ENCODE peak calls at places on chromosomes 3 and 15, in nine cellular contexts. One of them, this sample, is unnamed.

GRCh38 chr3:30131171-30131570 is 475.2 kb upstream of the TGFBR2 start:
- DNase-seq in cardiac fibroblast: no peak
- DNase-seq in GM12865: no peak
- DNase-seq in A549: no peak
- DNase-seq in WERI-Rb-1: no peak
- DNase-seq in fibroblast of pulmonary artery: no peak
- DNase-seq in transverse colon: no peak
- DNase-seq in endodermal cell: no peak
- DNase-seq in heart right ventricle: no peak
- DNase-seq in this sample: no peak

GRCh38 chr3:59575113-59576001 is 525.5 kb upstream of the CFAP20DC start:
- DNase-seq in endodermal cell: peak; percentile 96
- DNase-seq in GM12865: peak; percentile 83
- DNase-seq in WERI-Rb-1: peak; percentile 90
- DNase-seq in cardiac fibroblast: peak; percentile 77
- DNase-seq in A549: peak; percentile 64
- DNase-seq in transverse colon: peak; percentile 88
- DNase-seq in heart right ventricle: peak; percentile 84
- DNase-seq in fibroblast of pulmonary artery: peak; percentile 76
- DNase-seq in this sample: peak; percentile 51

GRCh38 chr15:85689729-85690128 is 105.0 kb downstream of the KLHL25 start:
- DNase-seq in heart right ventricle: no peak
- DNase-seq in endodermal cell: peak; percentile 72
- DNase-seq in A549: no peak
- DNase-seq in fibroblast of pulmonary artery: peak; percentile 84
- DNase-seq in WERI-Rb-1: no peak
- DNase-seq in GM12865: peak; percentile 94
- DNase-seq in cardiac fibroblast: peak; percentile 74
- DNase-seq in transverse colon: peak; percentile 56
- DNase-seq in this sample: peak; percentile 31

GRCh38 chr3:98788651-98789050 is 25.5 kb downstream of the ST3GAL6 start:
- DNase-seq in endodermal cell: no peak
- DNase-seq in fibroblast of pulmonary artery: no peak
- DNase-seq in cardiac fibroblast: no peak
- DNase-seq in transverse colon: no peak
- DNase-seq in WERI-Rb-1: no peak
- DNase-seq in heart right ventricle: peak; percentile 26
- DNase-seq in GM12865: no peak
- DNase-seq in A549: no peak
- DNase-seq in this sample: no peak

GRCh38 chr3:171309906-171310359 is 150.3 kb downstream of the TNIK start:
- DNase-seq in A549: peak; percentile 3
- DNase-seq in cardiac fibroblast: peak; percentile 79
- DNase-seq in WERI-Rb-1: no peak
- DNase-seq in heart right ventricle: no peak
- DNase-seq in fibroblast of pulmonary artery: peak; percentile 76
- DNase-seq in GM12865: peak; percentile 48
- DNase-seq in transverse colon: no peak
- DNase-seq in endodermal cell: no peak
- DNase-seq in this sample: peak; percentile 14

GRCh38 chr3:49906004-49906860 is 2.6 kb upstream of the MST1R start:
- DNase-seq in A549: peak; percentile 55
- DNase-seq in WERI-Rb-1: peak; percentile 82
- DNase-seq in heart right ventricle: peak; percentile 49
- DNase-seq in endodermal cell: peak; percentile 87
- DNase-seq in fibroblast of pulmonary artery: peak; percentile 49
- DNase-seq in transverse colon: peak; percentile 87
- DNase-seq in cardiac fibroblast: peak; percentile 50
- DNase-seq in GM12865: peak; percentile 66
- DNase-seq in this sample: no peak

GRCh38 chr3:24389108-24390090 is 105.3 kb downstream of the THRB start:
- DNase-seq in cardiac fibroblast: no peak
- DNase-seq in GM12865: no peak
- DNase-seq in WERI-Rb-1: no peak
- DNase-seq in fibroblast of pulmonary artery: no peak
- DNase-seq in heart right ventricle: no peak
- DNase-seq in A549: no peak
- DNase-seq in endodermal cell: no peak
- DNase-seq in transverse colon: no peak
- DNase-seq in this sample: no peak

GRCh38 chr3:94417963-94418455 is 355.1 kb downstream of the NSUN3 start:
- DNase-seq in transverse colon: no peak
- DNase-seq in endodermal cell: no peak
- DNase-seq in A549: no peak
- DNase-seq in GM12865: no peak
- DNase-seq in WERI-Rb-1: no peak
- DNase-seq in heart right ventricle: no peak
- DNase-seq in fibroblast of pulmonary artery: no peak
- DNase-seq in cardiac fibroblast: no peak
- DNase-seq in this sample: no peak

DNA sequence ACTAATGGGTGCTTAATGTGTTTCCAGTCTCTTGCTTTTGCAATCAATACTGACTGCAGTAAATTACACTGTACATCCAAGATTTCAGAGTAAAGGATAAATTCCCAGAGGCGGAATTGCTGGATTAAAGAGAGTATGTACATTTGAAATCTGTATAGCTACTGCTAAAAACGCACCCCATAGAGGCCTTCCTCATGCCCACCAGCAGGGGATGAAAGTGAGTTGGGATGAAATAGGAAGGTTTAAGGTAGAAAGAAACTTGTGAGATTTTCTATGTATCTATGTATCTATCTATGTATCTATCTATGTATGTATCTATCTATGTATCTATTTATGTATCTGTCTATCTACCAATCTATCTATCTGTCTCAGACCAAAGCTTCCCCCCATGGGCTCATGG is 28.4 kb downstream of the TMEM44 start:
- DNase-seq in cardiac fibroblast: no peak
- DNase-seq in endodermal cell: no peak
- DNase-seq in A549: no peak
- DNase-seq in GM12865: no peak
- DNase-seq in fibroblast of pulmonary artery: peak; percentile 32
- DNase-seq in WERI-Rb-1: no peak
- DNase-seq in transverse colon: no peak
- DNase-seq in heart right ventricle: no peak
- DNase-seq in this sample: no peak
- H3K4me3 ChIP-seq in cardiac fibroblast: no peak overlapping the region
- H3K4me3 ChIP-seq in endodermal cell: no peak overlapping the region
- H3K4me3 ChIP-seq in A549: no peak overlapping the region
- H3K4me3 ChIP-seq in GM12865: no peak overlapping the region
- H3K4me3 ChIP-seq in fibroblast of pulmonary artery: no peak overlapping the region
- H3K4me3 ChIP-seq in WERI-Rb-1: no peak overlapping the region
- H3K4me3 ChIP-seq in transverse colon: no peak overlapping the region
- H3K4me3 ChIP-seq in heart right ventricle: no peak overlapping the region
- H3K4me3 ChIP-seq in this sample: no peak overlapping the region

GRCh38 chr15:45635191-45635638 is 386 bp downstream of the SQOR start:
- DNase-seq in WERI-Rb-1: no peak
- DNase-seq in cardiac fibroblast: no peak
- DNase-seq in GM12865: peak; percentile 82
- DNase-seq in A549: peak; percentile 59
- DNase-seq in fibroblast of pulmonary artery: peak; percentile 18
- DNase-seq in heart right ventricle: peak; percentile 71
- DNase-seq in transverse colon: peak; percentile 82
- DNase-seq in endodermal cell: no peak
- DNase-seq in this sample: no peak

GRCh38 chr15:45634442-45635190 is at the start of gene SQOR:
- DNase-seq in GM12865: peak; percentile 93
- DNase-seq in cardiac fibroblast: peak; percentile 83
- DNase-seq in transverse colon: peak; percentile 93
- DNase-seq in WERI-Rb-1: no peak
- DNase-seq in A549: peak; percentile 86
- DNase-seq in endodermal cell: peak; percentile 85
- DNase-seq in fibroblast of pulmonary artery: peak; percentile 72
- DNase-seq in heart right ventricle: peak; percentile 86
- DNase-seq in this sample: no peak

GRCh38 chr15:45631831-45632230 is 3.0 kb upstream of the SQOR start:
- DNase-seq in transverse colon: no peak
- DNase-seq in A549: no peak
- DNase-seq in GM12865: no peak
- DNase-seq in fibroblast of pulmonary artery: peak; percentile 40
- DNase-seq in endodermal cell: no peak
- DNase-seq in heart right ventricle: no peak
- DNase-seq in WERI-Rb-1: no peak
- DNase-seq in cardiac fibroblast: peak; percentile 68
- DNase-seq in this sample: no peak

GRCh38 chr15:45628136-45628535 is 6.7 kb upstream of the SQOR start:
- DNase-seq in endodermal cell: no peak
- DNase-seq in transverse colon: no peak
- DNase-seq in WERI-Rb-1: no peak
- DNase-seq in fibroblast of pulmonary artery: no peak
- DNase-seq in heart right ventricle: no peak
- DNase-seq in cardiac fibroblast: no peak
- DNase-seq in GM12865: no peak
- DNase-seq in A549: no peak
- DNase-seq in this sample: no peak

GRCh38 chr15:45630958-45631691 is 3.7 kb upstream of the SQOR start:
- DNase-seq in transverse colon: peak; percentile 46
- DNase-seq in heart right ventricle: no peak
- DNase-seq in A549: peak; percentile 48
- DNase-seq in WERI-Rb-1: no peak
- DNase-seq in endodermal cell: no peak
- DNase-seq in fibroblast of pulmonary artery: peak; percentile 73
- DNase-seq in GM12865: peak; percentile 18
- DNase-seq in cardiac fibroblast: peak; percentile 94
- DNase-seq in this sample: no peak
- H3K4me3 ChIP-seq in transverse colon: no peak overlapping the region
- H3K4me3 ChIP-seq in heart right ventricle: no peak overlapping the region
- H3K4me3 ChIP-seq in A549: no peak overlapping the region
- H3K4me3 ChIP-seq in WERI-Rb-1: no peak overlapping the region
- H3K4me3 ChIP-seq in endodermal cell: no peak overlapping the region
- H3K4me3 ChIP-seq in fibroblast of pulmonary artery: peak overlapping the region; percentile 32
- H3K4me3 ChIP-seq in GM12865: no peak overlapping the region
- H3K4me3 ChIP-seq in cardiac fibroblast: peak overlapping the region; percentile 19
- H3K4me3 ChIP-seq in this sample: peak overlapping the region; percentile 23

GRCh38 chr3:44184319-44184953 is 57.2 kb upstream of the TOPAZ1 start:
- DNase-seq in cardiac fibroblast: no peak
- DNase-seq in GM12865: peak; percentile 19
- DNase-seq in endodermal cell: peak; percentile 52
- DNase-seq in fibroblast of pulmonary artery: no peak
- DNase-seq in transverse colon: peak; percentile 49
- DNase-seq in WERI-Rb-1: no peak
- DNase-seq in A549: no peak
- DNase-seq in heart right ventricle: no peak
- DNase-seq in this sample: no peak
- H3K4me3 ChIP-seq in cardiac fibroblast: no peak overlapping the region
- H3K4me3 ChIP-seq in GM12865: no peak overlapping the region
- H3K4me3 ChIP-seq in endodermal cell: no peak overlapping the region
- H3K4me3 ChIP-seq in fibroblast of pulmonary artery: no peak overlapping the region
- H3K4me3 ChIP-seq in transverse colon: no peak overlapping the region
- H3K4me3 ChIP-seq in WERI-Rb-1: no peak overlapping the region
- H3K4me3 ChIP-seq in A549: no peak overlapping the region
- H3K4me3 ChIP-seq in heart right ventricle: no peak overlapping the region
- H3K4me3 ChIP-seq in this sample: no peak overlapping the region

GRCh38 chr3:160403028-160403545 is 3.6 kb downstream of the SMC4 start:
- DNase-seq in fibroblast of pulmonary artery: peak; percentile 36
- DNase-seq in A549: no peak
- DNase-seq in GM12865: no peak
- DNase-seq in transverse colon: no peak
- DNase-seq in cardiac fibroblast: peak; percentile 49
- DNase-seq in WERI-Rb-1: no peak
- DNase-seq in endodermal cell: no peak
- DNase-seq in heart right ventricle: no peak
- DNase-seq in this sample: no peak

GRCh38 chr3:160401301-160402095 is 2.0 kb downstream of the SMC4 start:
- DNase-seq in GM12865: peak; percentile 45
- DNase-seq in heart right ventricle: no peak
- DNase-seq in endodermal cell: no peak
- DNase-seq in cardiac fibroblast: peak; percentile 82
- DNase-seq in WERI-Rb-1: no peak
- DNase-seq in transverse colon: peak; percentile 25
- DNase-seq in fibroblast of pulmonary artery: peak; percentile 87
- DNase-seq in A549: peak; percentile 52
- DNase-seq in this sample: no peak

GRCh38 chr3:160400631-160401150 is 1.2 kb downstream of the SMC4 start:
- DNase-seq in A549: no peak
- DNase-seq in endodermal cell: peak; percentile 59
- DNase-seq in heart right ventricle: peak; percentile 31
- DNase-seq in GM12865: peak; percentile 44
- DNase-seq in transverse colon: peak; percentile 28
- DNase-seq in fibroblast of pulmonary artery: peak; percentile 20
- DNase-seq in WERI-Rb-1: peak; percentile 19
- DNase-seq in cardiac fibroblast: no peak
- DNase-seq in this sample: no peak

GRCh38 chr3:160402249-160403027 is 3.0 kb downstream of the SMC4 start:
- DNase-seq in fibroblast of pulmonary artery: peak; percentile 29
- DNase-seq in WERI-Rb-1: no peak
- DNase-seq in transverse colon: no peak
- DNase-seq in A549: no peak
- DNase-seq in heart right ventricle: no peak
- DNase-seq in cardiac fibroblast: peak; percentile 45
- DNase-seq in GM12865: no peak
- DNase-seq in endodermal cell: no peak
- DNase-seq in this sample: no peak

DNA sequence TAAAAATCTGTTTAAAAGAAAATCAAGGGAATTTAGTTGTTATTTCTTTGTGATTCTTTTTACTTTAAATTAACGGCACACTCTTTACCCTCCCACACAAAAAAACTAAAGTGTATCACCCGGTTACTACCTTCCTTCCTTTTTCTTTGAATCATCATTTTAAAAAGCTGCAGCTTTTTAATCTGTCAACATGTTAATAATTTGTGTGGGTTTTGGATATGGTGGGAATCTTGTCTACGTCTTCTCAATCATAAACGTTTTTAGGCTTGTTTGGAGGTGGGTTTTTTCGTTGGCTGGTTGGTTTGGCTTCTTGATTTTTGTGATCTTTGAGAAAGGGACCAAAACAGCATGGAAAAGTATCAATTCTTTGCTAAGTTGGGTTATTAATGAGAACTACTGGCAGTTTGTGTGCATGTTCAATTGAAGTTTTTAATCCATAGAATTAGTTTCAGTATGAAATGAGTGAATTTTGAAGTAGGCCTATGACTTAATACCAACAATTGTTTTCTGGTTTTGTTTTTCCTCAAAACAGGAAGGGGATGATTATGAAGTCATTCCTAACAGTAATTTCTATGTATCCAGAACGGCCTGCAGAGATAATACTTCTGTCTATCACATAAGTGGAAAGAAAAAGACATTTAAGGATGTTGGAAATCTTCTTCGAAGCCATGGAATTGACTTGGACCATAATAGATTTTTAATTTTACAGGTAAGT is 4.5 kb downstream of the SMC4 start:
- DNase-seq in cardiac fibroblast: peak; percentile 63
- DNase-seq in endodermal cell: no peak
- DNase-seq in WERI-Rb-1: no peak
- DNase-seq in transverse colon: no peak
- DNase-seq in GM12865: no peak
- DNase-seq in A549: no peak
- DNase-seq in fibroblast of pulmonary artery: peak; percentile 58
- DNase-seq in heart right ventricle: no peak
- DNase-seq in this sample: no peak
- H3K4me3 ChIP-seq in cardiac fibroblast: no peak overlapping the region
- H3K4me3 ChIP-seq in endodermal cell: peak overlapping the region; percentile 97
- H3K4me3 ChIP-seq in WERI-Rb-1: no peak overlapping the region
- H3K4me3 ChIP-seq in transverse colon: no peak overlapping the region
- H3K4me3 ChIP-seq in GM12865: peak overlapping the region; percentile 85
- H3K4me3 ChIP-seq in A549: peak overlapping the region; percentile 90
- H3K4me3 ChIP-seq in fibroblast of pulmonary artery: peak overlapping the region; percentile 96
- H3K4me3 ChIP-seq in heart right ventricle: no peak overlapping the region
- H3K4me3 ChIP-seq in this sample: peak overlapping the region; percentile 94

GRCh38 chr15:61200626-61201025 is 28.5 kb downstream of the RORA start:
- DNase-seq in GM12865: no peak
- DNase-seq in WERI-Rb-1: peak; percentile 43
- DNase-seq in A549: no peak
- DNase-seq in cardiac fibroblast: no peak
- DNase-seq in endodermal cell: peak; percentile 32
- DNase-seq in transverse colon: no peak
- DNase-seq in heart right ventricle: no peak
- DNase-seq in fibroblast of pulmonary artery: no peak
- DNase-seq in this sample: no peak
- H3K4me3 ChIP-seq in GM12865: no peak overlapping the region
- H3K4me3 ChIP-seq in WERI-Rb-1: no peak overlapping the region
- H3K4me3 ChIP-seq in A549: no peak overlapping the region
- H3K4me3 ChIP-seq in cardiac fibroblast: no peak overlapping the region
- H3K4me3 ChIP-seq in endodermal cell: no peak overlapping the region
- H3K4me3 ChIP-seq in transverse colon: no peak overlapping the region
- H3K4me3 ChIP-seq in heart right ventricle: no peak overlapping the region
- H3K4me3 ChIP-seq in fibroblast of pulmonary artery: no peak overlapping the region
- H3K4me3 ChIP-seq in this sample: no peak overlapping the region